ENCODE peak calls at places on chromosomes 12 and 14, in ten cellular contexts. L is DND-41, A is RWPE2, T is H9, O is testis, U is cardiac fibroblast, F is AG04450, P is OCI-LY7, I is astrocyte of the spinal cord, W is endothelial cell of umbilical vein. E is an unnamed sample.

GRCh38 chr12:2435511-2435910 is 359.3 kb upstream of the FKBP4 start:
- DNase-seq in U (no peak), I (no peak), O (no peak), F (no peak), W (no peak), A (no peak), P (no peak), L (no peak), T (no peak), E (no peak)

GRCh38 chr12:64669270-64669842 is 59.1 kb downstream of the RASSF3 start:
- DNase-seq in O (peak), L (peak), A (no peak), U (no peak), W (peak), P (peak), I (peak), F (no peak), T (peak), E (no peak)

GRCh38 chr14:96229315-96229714 is 24.7 kb downstream of the BDKRB2 start:
- DNase-seq in F (no peak), W (no peak), P (no peak), I (no peak), O (no peak), A (no peak), T (no peak), U (no peak), L (no peak), E (no peak)

GRCh38 chr14:52328286-52328685 is 14.2 kb downstream of the PTGER2 start:
- DNase-seq in P (no peak), I (peak), W (no peak), F (no peak), O (no peak), A (no peak), L (no peak), U (peak), T (no peak), E (peak)

GRCh38 chr14:102071283-102071998 is 15.4 kb downstream of the HSP90AA1 start:
- DNase-seq in O (no peak), L (no peak), F (peak), T (no peak), U (peak), A (no peak), P (no peak), W (no peak), I (peak), E (peak)

GRCh38 chr14:59301354-59301753 is 112.9 kb downstream of the DAAM1 start:
- DNase-seq in W (peak), I (no peak), O (no peak), L (peak), P (peak), A (no peak), F (no peak), U (no peak), T (no peak), E (no peak)

GRCh38 chr14:32702088-32702487 is 236.6 kb upstream of the NPAS3 start:
- DNase-seq in A (no peak), P (no peak), U (no peak), W (no peak), L (no peak), I (no peak), O (no peak), T (no peak), F (no peak), E (no peak)

GRCh38 chr12:121767525-121768016 is 25.9 kb downstream of the RHOF start:
- DNase-seq in L (no peak), F (no peak), I (peak), O (peak), U (peak), T (no peak), W (no peak), P (no peak), A (no peak), E (no peak)

GRCh38 chr12:45388545-45388944 is 172.7 kb downstream of the ANO6 start:
- DNase-seq in P (peak), U (peak), O (peak), T (no peak), F (peak), I (peak), L (peak), A (no peak), W (peak), E (peak)

GRCh38 chr12:45284096-45284901 is 68.4 kb downstream of the ANO6 start:
- DNase-seq in A (no peak), W (peak), O (no peak), U (peak), T (peak), I (peak), P (no peak), F (peak), L (no peak), E (peak)

GRCh38 chr12:90021729-90022249 is 313.2 kb upstream of the ATP2B1 start:
- DNase-seq in P (no peak), A (no peak), L (no peak), O (no peak), U (no peak), T (no peak), I (no peak), F (no peak), W (no peak), E (no peak)

GRCh38 chr12:132866251-132866828 is 21.1 kb downstream of the CHFR start:
- DNase-seq in U (peak), O (peak), I (peak), F (peak), W (no peak), P (no peak), A (no peak), T (no peak), L (no peak), E (peak)

DNA sequence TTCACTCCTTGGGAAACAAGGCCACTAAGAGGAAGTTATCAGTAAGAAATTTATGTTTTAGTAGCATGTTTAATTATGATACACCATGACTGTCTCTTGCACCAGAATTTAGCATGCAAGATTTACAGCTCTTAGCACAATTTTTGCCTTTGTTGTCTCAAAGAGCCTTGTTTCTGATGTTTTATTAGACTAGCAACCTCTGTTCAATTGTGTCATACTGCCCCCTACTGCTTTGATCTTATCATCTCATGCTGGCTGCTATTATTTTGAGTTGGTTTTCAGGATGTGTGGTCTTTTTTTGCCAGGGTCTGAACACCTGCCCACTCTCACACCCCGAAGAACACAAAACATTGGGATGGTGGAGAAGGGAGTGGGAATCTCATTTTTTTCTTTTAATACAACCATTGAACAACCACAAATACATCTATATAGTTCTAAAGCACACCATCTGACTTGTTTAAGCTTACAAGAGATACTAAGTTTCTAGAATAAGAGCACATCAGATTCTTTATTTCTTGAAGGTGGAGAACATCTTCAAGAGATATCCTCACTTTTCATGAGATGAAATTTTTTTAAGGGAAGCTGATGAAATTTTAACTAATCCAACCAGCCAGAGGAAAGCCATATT is 160.8 kb downstream of the SPTSSA start:
- DNase-seq in A (no peak), W (peak), P (peak), L (peak), T (no peak), F (no peak), I (peak), O (peak), U (peak), E (peak)
- TF ChIP-seq CTCF in A (peak), W (peak), P (peak), L (peak), T (peak), F (peak), I (peak), O (peak), U (peak), E (peak)

DNA sequence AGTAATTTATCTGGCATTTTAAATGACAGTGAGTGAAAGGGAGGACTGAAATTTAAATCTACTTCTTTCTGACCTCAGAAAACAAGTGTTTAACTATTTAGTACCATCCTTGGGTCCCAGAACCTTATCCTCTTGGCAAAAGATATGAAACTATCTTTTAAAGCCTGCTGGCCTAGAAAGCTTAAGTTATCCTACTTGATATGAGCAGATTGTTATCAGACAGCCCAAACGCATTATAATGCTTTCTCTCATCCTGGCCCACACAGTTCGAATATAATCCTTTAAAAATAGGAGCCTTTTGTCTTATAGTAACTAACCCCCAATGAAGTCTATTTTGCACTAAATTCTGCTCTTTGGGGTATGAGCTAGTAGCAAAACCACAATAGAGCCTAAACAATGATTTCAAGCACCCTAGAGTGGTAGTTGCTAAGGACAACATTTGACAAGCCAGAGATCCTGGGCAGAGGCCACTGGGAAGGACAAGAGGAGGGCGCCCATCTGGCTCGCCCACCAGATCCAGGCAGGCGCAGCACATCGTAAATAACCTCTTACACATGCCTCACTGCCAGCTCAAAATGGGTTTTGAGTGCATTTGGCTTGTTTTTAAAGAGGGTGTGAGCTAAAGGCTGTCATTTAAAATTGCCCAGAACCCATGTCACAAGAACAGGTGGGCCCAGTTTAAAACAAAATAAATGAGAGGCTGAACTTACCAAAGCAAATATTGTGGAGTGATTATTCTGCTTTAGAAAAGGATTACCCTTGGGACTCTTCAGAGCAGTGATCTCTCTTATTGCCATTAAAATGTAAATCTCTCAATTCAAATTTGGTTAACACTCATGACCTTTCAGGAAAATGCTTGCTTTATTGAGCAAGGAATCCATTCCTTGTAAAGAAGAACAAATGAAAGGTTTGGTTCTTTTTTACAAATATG is 37.7 kb upstream of the CRY1 start:
- DNase-seq in F (no peak), U (no peak), T (no peak), A (no peak), L (no peak), O (no peak), W (peak), I (no peak), P (no peak), E (no peak)
- TF ChIP-seq CTCF in F (no peak), U (no peak), T (no peak), A (no peak), L (no peak), O (no peak), W (no peak), I (no peak), P (no peak), E (peak)

GRCh38 chr14:56117765-56118610 is at the start of gene PELI2:
- DNase-seq in I (peak), F (peak), A (no peak), O (peak), T (peak), L (peak), W (peak), P (peak), U (peak), E (peak)
- TF ChIP-seq CTCF in I (peak), F (no peak), A (peak), O (peak), T (peak), L (peak), W (peak), P (no peak), U (no peak), E (no peak)

GRCh38 chr12:59044791-59045190 is 124.5 kb upstream of the LRIG3 start:
- DNase-seq in U (no peak), A (no peak), F (no peak), W (no peak), T (no peak), I (no peak), P (no peak), L (no peak), O (no peak), E (no peak)
- TF ChIP-seq CTCF in U (no peak), A (no peak), F (no peak), W (no peak), T (no peak), I (no peak), P (no peak), L (no peak), O (no peak), E (no peak)